ENCODE peak calls at places on chromosomes 12 and 14, in four cellular contexts. J is pons; S is GM13976; H is activated T-cell treated with anti-CD3 and anti-CD28 coated beads, Interleukin-2, amount 50 U/mL, for 72 hours. F is an unnamed sample.

GRCh38 chr12:65885312-65885711 is 61.0 kb downstream of the HMGA2 start:
- DNase-seq in S (no peak), J (no peak), H (no peak), F (no peak)

GRCh38 chr14:90256354-90257131 is at the start of gene PSMC1:
- DNase-seq in J (peak), S (peak), H (peak), F (peak)

GRCh38 chr12:67107751-67108269 is 161.3 kb upstream of the CAND1 start:
- DNase-seq in S (no peak), H (no peak), J (no peak), F (no peak)

GRCh38 chr14:80304125-80304766 is 92.9 kb upstream of the DIO2 start:
- DNase-seq in J (no peak), S (no peak), H (no peak), F (no peak)

GRCh38 chr14:68977741-68978549 is 1.2 kb downstream of the ACTN1 start:
- DNase-seq in H (peak), S (peak), J (no peak), F (peak)

GRCh38 chr12:17342381-17342961 is 736.5 kb upstream of the LMO3 start:
- DNase-seq in H (no peak), J (no peak), S (no peak), F (no peak)

GRCh38 chr12:6465467-6466183 is 4.9 kb downstream of the VAMP1 start:
- DNase-seq in J (peak), S (no peak), H (no peak), F (peak)

GRCh38 chr12:60489071-60489470 is 893.2 kb downstream of the SLC16A7 start:
- DNase-seq in J (no peak), H (no peak), S (no peak), F (no peak)

GRCh38 chr14:29376251-29376650 is 551.4 kb downstream of the PRKD1 start:
- DNase-seq in H (no peak), J (no peak), S (no peak), F (no peak)

GRCh38 chr14:60807247-60807646 is 72.7 kb downstream of the MNAT1 start:
- DNase-seq in S (no peak), H (no peak), J (no peak), F (no peak)

GRCh38 chr14:90434370-90435020 is 37.7 kb downstream of the CALM1 start:
- DNase-seq in S (no peak), J (no peak), H (no peak), F (no peak)

GRCh38 chr14:88868558-88869159 is 44.2 kb downstream of the TTC8 start:
- DNase-seq in J (peak), H (no peak), S (peak), F (no peak)

GRCh38 chr14:92352158-92352985 is 29.4 kb downstream of the SLC24A4 start:
- DNase-seq in S (peak), H (peak), J (no peak), F (no peak)

GRCh38 chr14:99137001-99137700 is 134.8 kb downstream of the BCL11B start:
- DNase-seq in J (no peak), S (no peak), H (no peak), F (no peak)

GRCh38 chr12:130195369-130195768 is 33.1 kb downstream of the FZD10 start:
- DNase-seq in H (no peak), S (no peak), J (no peak), F (no peak)

GRCh38 chr14:23528555-23528954 is 23.0 kb downstream of the ZFHX2 start:
- DNase-seq in H (no peak), S (no peak), J (no peak), F (no peak)

GRCh38 chr12:126963825-126964224 is 1303.1 kb upstream of the TMEM132C start:
- DNase-seq in H (no peak), J (no peak), S (no peak), F (no peak)

GRCh38 chr12:42696424-42697149 is 107.0 kb upstream of the PRICKLE1 start:
- DNase-seq in H (no peak), J (no peak), S (no peak), F (no peak)

GRCh38 chr14:20631821-20632389 is 9.6 kb downstream of the OR6S1 start:
- DNase-seq in S (no peak), H (no peak), J (peak), F (no peak)

GRCh38 chr14:71143391-71144290 is 236.4 kb downstream of the PCNX1 start:
- DNase-seq in S (no peak), J (peak), H (peak), F (no peak)

GRCh38 chr14:78405071-78405856 is 235.1 kb downstream of the NRXN3 start:
- DNase-seq in J (no peak), H (no peak), S (no peak), F (no peak)

GRCh38 chr12:79374543-79374942 is 316.2 kb downstream of the PAWR start:
- DNase-seq in H (no peak), J (no peak), S (no peak), F (no peak)

GRCh38 chr14:77067632-77068514 is 30.2 kb upstream of the CIPC start:
- DNase-seq in S (peak), H (peak), J (peak), F (peak)

GRCh38 chr12:89706551-89707348 is 1.9 kb downstream of the ATP2B1 start:
- DNase-seq in H (no peak), J (peak), S (no peak), F (peak)

GRCh38 chr14:100274250-100274649 is 32.0 kb downstream of the SLC25A29 start:
- DNase-seq in H (no peak), J (no peak), S (no peak), F (no peak)

GRCh38 chr12:57319678-57320469 is 68.9 kb upstream of the STAC3 start:
- DNase-seq in H (no peak), S (no peak), J (no peak), F (no peak)

GRCh38 chr12:101038289-101038871 is 171.7 kb downstream of the SLC5A8 start:
- DNase-seq in H (peak), S (no peak), J (no peak), F (peak)

GRCh38 chr14:35215110-35215872 is 76.9 kb upstream of the PSMA6 start:
- DNase-seq in S (peak), J (peak), H (no peak), F (peak)

GRCh38 chr12:104485651-104486341 is 29.0 kb downstream of the CHST11 start:
- DNase-seq in J (no peak), S (no peak), H (peak), F (no peak)

GRCh38 chr12:12717586-12718381 is 616 bp downstream of the CDKN1B start:
- DNase-seq in J (no peak), S (no peak), H (peak), F (peak)

GRCh38 chr14:68633131-68633991 is 159.5 kb downstream of the ZFP36L1 start:
- DNase-seq in J (peak), H (no peak), S (no peak), F (peak)

GRCh38 chr12:20404576-20405346 is 36.4 kb downstream of the PDE3A start:
- DNase-seq in J (peak), H (no peak), S (no peak), F (peak)

GRCh38 chr12:67586951-67587350 is 61.6 kb upstream of the DYRK2 start:
- DNase-seq in J (no peak), S (no peak), H (no peak), F (no peak)

F was measured in Ammon's horn.